ENCODE peak calls at places on chromosome 18, in four cellular contexts. B is RKO; Y is activated CD8-positive, alpha-beta memory T cell treated with anti-CD3 and anti-CD28 coated beads, Interleukin-2, amount 50 U/mL, for 4 hours; I is EH. C is an unnamed sample.

GRCh38 chr18:75247041-75247551 is 36.5 kb downstream of the TSHZ1 start:
- DNase-seq in B (no peak), Y (no peak), I (peak), C (no peak)

GRCh38 chr18:29083545-29083944 is 906.6 kb upstream of the CDH2 start:
- DNase-seq in B (no peak), Y (no peak), I (peak), C (no peak)

GRCh38 chr18:51668632-51669031 is 471.2 kb upstream of the MEX3C start:
- DNase-seq in B (no peak), Y (no peak), I (no peak), C (no peak)

GRCh38 chr18:50182516-50182915 is 12.4 kb downstream of the MYO5B start:
- DNase-seq in B (no peak), Y (no peak), I (no peak), C (no peak)

GRCh38 chr18:58556333-58557012 is 72.4 kb downstream of the ALPK2 start:
- DNase-seq in B (no peak), Y (no peak), I (no peak), C (no peak)

GRCh38 chr18:4264347-4264791 is 190.7 kb downstream of the DLGAP1 start:
- DNase-seq in B (no peak), Y (no peak), I (no peak), C (no peak)

GRCh38 chr18:48695671-48696070 is 156.8 kb downstream of the CTIF start:
- DNase-seq in B (no peak), Y (no peak), I (no peak), C (no peak)

GRCh38 chr18:22348521-22349316 is 69.0 kb downstream of the CTAGE1 start:
- DNase-seq in B (no peak), Y (peak), I (peak), C (peak)

GRCh38 chr18:77254711-77255110 is 5.1 kb downstream of the GALR1 start:
- DNase-seq in B (no peak), Y (no peak), I (no peak), C (no peak)

GRCh38 chr18:73664896-73665295 is 482.7 kb downstream of the FBXO15 start:
- DNase-seq in B (no peak), Y (no peak), I (no peak), C (no peak)

GRCh38 chr18:56085561-56085960 is 497.6 kb upstream of the TCF4 start:
- DNase-seq in B (no peak), Y (no peak), I (peak), C (peak)

GRCh38 chr18:28176933-28177827 is at the start of gene CDH2:
- DNase-seq in B (no peak), Y (no peak), I (peak), C (peak)